ENCODE peak calls at places on chromosomes 7 and 10, in nine cellular contexts. One of them, this sample, is unnamed.

GRCh38 chr7:70887186-70887585 is 244.8 kb upstream of the GALNT17 start:
- DNase-seq in stomach: no peak
- DNase-seq in transverse colon: no peak
- DNase-seq in suprapubic skin: no peak
- DNase-seq in HepG2: no peak
- DNase-seq in sigmoid colon: no peak
- DNase-seq in A549: no peak
- DNase-seq in upper lobe of left lung: no peak
- DNase-seq in esophagus muscularis mucosa: no peak
- DNase-seq in this sample: no peak

GRCh38 chr10:91208645-91209044 is 11.8 kb upstream of the PCGF5 start:
- DNase-seq in HepG2: no peak
- DNase-seq in sigmoid colon: no peak
- DNase-seq in A549: peak
- DNase-seq in upper lobe of left lung: no peak
- DNase-seq in esophagus muscularis mucosa: no peak
- DNase-seq in stomach: no peak
- DNase-seq in suprapubic skin: no peak
- DNase-seq in transverse colon: no peak
- DNase-seq in this sample: no peak

GRCh38 chr10:88707429-88708110 is 1.5 kb downstream of the LIPK start:
- DNase-seq in esophagus muscularis mucosa: no peak
- DNase-seq in stomach: no peak
- DNase-seq in suprapubic skin: no peak
- DNase-seq in upper lobe of left lung: no peak
- DNase-seq in HepG2: no peak
- DNase-seq in sigmoid colon: no peak
- DNase-seq in A549: peak
- DNase-seq in transverse colon: no peak
- DNase-seq in this sample: no peak

GRCh38 chr10:4770766-4771553 is 55.0 kb upstream of the AKR1E2 start:
- DNase-seq in upper lobe of left lung: no peak
- DNase-seq in A549: peak
- DNase-seq in sigmoid colon: no peak
- DNase-seq in HepG2: peak
- DNase-seq in stomach: no peak
- DNase-seq in transverse colon: no peak
- DNase-seq in esophagus muscularis mucosa: no peak
- DNase-seq in suprapubic skin: no peak
- DNase-seq in this sample: no peak

GRCh38 chr7:92706563-92706962 is 116.4 kb upstream of the FAM133B start:
- DNase-seq in suprapubic skin: no peak
- DNase-seq in transverse colon: no peak
- DNase-seq in sigmoid colon: no peak
- DNase-seq in upper lobe of left lung: no peak
- DNase-seq in A549: no peak
- DNase-seq in HepG2: no peak
- DNase-seq in stomach: no peak
- DNase-seq in esophagus muscularis mucosa: no peak
- DNase-seq in this sample: no peak

GRCh38 chr10:42783181-42783549 is 570 bp downstream of the BMS1 start:
- DNase-seq in transverse colon: peak
- DNase-seq in sigmoid colon: no peak
- DNase-seq in A549: peak
- DNase-seq in esophagus muscularis mucosa: no peak
- DNase-seq in suprapubic skin: no peak
- DNase-seq in upper lobe of left lung: no peak
- DNase-seq in stomach: no peak
- DNase-seq in HepG2: peak
- DNase-seq in this sample: no peak

GRCh38 chr7:25720427-25720826 is 431.6 kb upstream of the NFE2L3 start:
- DNase-seq in suprapubic skin: no peak
- DNase-seq in sigmoid colon: no peak
- DNase-seq in esophagus muscularis mucosa: no peak
- DNase-seq in HepG2: no peak
- DNase-seq in upper lobe of left lung: no peak
- DNase-seq in transverse colon: no peak
- DNase-seq in stomach: no peak
- DNase-seq in A549: peak
- DNase-seq in this sample: no peak

GRCh38 chr10:132544744-132545658 is 7.4 kb downstream of the INPP5A start:
- DNase-seq in stomach: no peak
- DNase-seq in suprapubic skin: no peak
- DNase-seq in upper lobe of left lung: peak
- DNase-seq in A549: no peak
- DNase-seq in HepG2: no peak
- DNase-seq in sigmoid colon: peak
- DNase-seq in esophagus muscularis mucosa: no peak
- DNase-seq in transverse colon: no peak
- DNase-seq in this sample: no peak

GRCh38 chr10:27833792-27834191 is 88.2 kb upstream of the MKX start:
- DNase-seq in suprapubic skin: no peak
- DNase-seq in sigmoid colon: no peak
- DNase-seq in upper lobe of left lung: no peak
- DNase-seq in stomach: no peak
- DNase-seq in A549: no peak
- DNase-seq in transverse colon: no peak
- DNase-seq in esophagus muscularis mucosa: no peak
- DNase-seq in HepG2: no peak
- DNase-seq in this sample: no peak

GRCh38 chr10:14588084-14588937 is 186.4 kb downstream of the FAM107B start:
- DNase-seq in stomach: no peak
- DNase-seq in sigmoid colon: no peak
- DNase-seq in HepG2: peak
- DNase-seq in esophagus muscularis mucosa: no peak
- DNase-seq in A549: peak
- DNase-seq in transverse colon: no peak
- DNase-seq in suprapubic skin: no peak
- DNase-seq in upper lobe of left lung: no peak
- DNase-seq in this sample: no peak

GRCh38 chr10:18653112-18653511 is 1.7 kb upstream of the NSUN6 start:
- DNase-seq in transverse colon: no peak
- DNase-seq in suprapubic skin: no peak
- DNase-seq in sigmoid colon: no peak
- DNase-seq in upper lobe of left lung: no peak
- DNase-seq in esophagus muscularis mucosa: no peak
- DNase-seq in stomach: no peak
- DNase-seq in A549: no peak
- DNase-seq in HepG2: no peak
- DNase-seq in this sample: no peak

GRCh38 chr10:37812290-37812689 is 45.1 kb downstream of the ZNF248 start:
- DNase-seq in HepG2: peak
- DNase-seq in sigmoid colon: no peak
- DNase-seq in upper lobe of left lung: no peak
- DNase-seq in transverse colon: no peak
- DNase-seq in stomach: no peak
- DNase-seq in esophagus muscularis mucosa: no peak
- DNase-seq in A549: no peak
- DNase-seq in suprapubic skin: no peak
- DNase-seq in this sample: no peak

GRCh38 chr7:118183254-118183585 is 744 bp upstream of the LSM8 start:
- DNase-seq in upper lobe of left lung: no peak
- DNase-seq in HepG2: no peak
- DNase-seq in transverse colon: no peak
- DNase-seq in suprapubic skin: no peak
- DNase-seq in esophagus muscularis mucosa: no peak
- DNase-seq in sigmoid colon: no peak
- DNase-seq in stomach: no peak
- DNase-seq in A549: peak
- DNase-seq in this sample: no peak

GRCh38 chr7:38013246-38013645 is 92.8 kb downstream of the EPDR1 start:
- DNase-seq in upper lobe of left lung: no peak
- DNase-seq in transverse colon: no peak
- DNase-seq in suprapubic skin: no peak
- DNase-seq in sigmoid colon: no peak
- DNase-seq in HepG2: no peak
- DNase-seq in stomach: no peak
- DNase-seq in A549: no peak
- DNase-seq in esophagus muscularis mucosa: no peak
- DNase-seq in this sample: no peak

GRCh38 chr10:100978896-100979185 is 8.5 kb downstream of the MRPL43 start:
- DNase-seq in HepG2: no peak
- DNase-seq in suprapubic skin: peak
- DNase-seq in transverse colon: no peak
- DNase-seq in esophagus muscularis mucosa: no peak
- DNase-seq in sigmoid colon: peak
- DNase-seq in stomach: no peak
- DNase-seq in A549: no peak
- DNase-seq in upper lobe of left lung: no peak
- DNase-seq in this sample: no peak

GRCh38 chr10:73744690-73744994 is 470 bp downstream of the SEC24C start:
- DNase-seq in upper lobe of left lung: no peak
- DNase-seq in esophagus muscularis mucosa: peak
- DNase-seq in sigmoid colon: peak
- DNase-seq in A549: peak
- DNase-seq in transverse colon: peak
- DNase-seq in HepG2: peak
- DNase-seq in stomach: peak
- DNase-seq in suprapubic skin: no peak
- DNase-seq in this sample: peak

GRCh38 chr10:64977912-64978311 is 1456.7 kb downstream of the REEP3 start:
- DNase-seq in suprapubic skin: no peak
- DNase-seq in HepG2: no peak
- DNase-seq in sigmoid colon: no peak
- DNase-seq in transverse colon: no peak
- DNase-seq in upper lobe of left lung: no peak
- DNase-seq in stomach: no peak
- DNase-seq in esophagus muscularis mucosa: no peak
- DNase-seq in A549: no peak
- DNase-seq in this sample: no peak

GRCh38 chr7:40500209-40500608 is 365.4 kb downstream of the SUGCT start:
- DNase-seq in esophagus muscularis mucosa: no peak
- DNase-seq in stomach: no peak
- DNase-seq in sigmoid colon: no peak
- DNase-seq in HepG2: no peak
- DNase-seq in transverse colon: no peak
- DNase-seq in suprapubic skin: no peak
- DNase-seq in upper lobe of left lung: no peak
- DNase-seq in A549: no peak
- DNase-seq in this sample: no peak

GRCh38 chr10:111093741-111094380 is 17.0 kb downstream of the ADRA2A start:
- DNase-seq in HepG2: no peak
- DNase-seq in suprapubic skin: peak
- DNase-seq in stomach: no peak
- DNase-seq in upper lobe of left lung: no peak
- DNase-seq in A549: no peak
- DNase-seq in transverse colon: no peak
- DNase-seq in esophagus muscularis mucosa: no peak
- DNase-seq in sigmoid colon: no peak
- DNase-seq in this sample: no peak

GRCh38 chr7:1431226-1431625 is 28.0 kb downstream of the MICALL2 start:
- DNase-seq in transverse colon: no peak
- DNase-seq in suprapubic skin: no peak
- DNase-seq in sigmoid colon: no peak
- DNase-seq in esophagus muscularis mucosa: no peak
- DNase-seq in stomach: no peak
- DNase-seq in upper lobe of left lung: peak
- DNase-seq in A549: no peak
- DNase-seq in HepG2: no peak
- DNase-seq in this sample: no peak
- TF ChIP-seq EP300 in transverse colon: no peak
- TF ChIP-seq EP300 in suprapubic skin: no peak
- TF ChIP-seq EP300 in sigmoid colon: no peak
- TF ChIP-seq EP300 in esophagus muscularis mucosa: no peak
- TF ChIP-seq EP300 in stomach: no peak
- TF ChIP-seq EP300 in upper lobe of left lung: no peak
- TF ChIP-seq EP300 in A549: no peak
- TF ChIP-seq EP300 in HepG2: no peak
- TF ChIP-seq EP300 in this sample: no peak

DNA sequence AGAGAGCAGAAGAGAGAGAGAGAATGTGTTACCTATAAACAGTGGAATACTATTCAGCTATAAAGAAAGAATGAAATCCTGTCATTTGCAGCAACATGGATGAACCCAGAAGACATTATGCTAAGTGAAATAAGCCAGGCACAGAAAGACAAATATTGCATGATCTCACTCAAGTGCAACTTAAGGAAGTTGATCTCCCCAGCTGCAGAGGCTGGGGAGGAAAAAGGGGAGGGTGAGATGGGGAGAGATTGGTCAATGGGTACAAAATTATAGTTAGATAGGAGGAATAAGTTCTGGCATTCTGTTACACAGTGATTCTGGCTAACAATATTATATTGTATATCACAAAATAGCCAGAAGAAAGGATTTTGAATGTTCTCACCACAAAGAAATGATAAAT is 11.2 kb upstream of the JAZF1 start:
- DNase-seq in suprapubic skin: no peak
- DNase-seq in sigmoid colon: no peak
- DNase-seq in esophagus muscularis mucosa: no peak
- DNase-seq in transverse colon: no peak
- DNase-seq in A549: no peak
- DNase-seq in stomach: no peak
- DNase-seq in HepG2: no peak
- DNase-seq in upper lobe of left lung: no peak
- DNase-seq in this sample: no peak
- TF ChIP-seq CTCF in suprapubic skin: no peak
- TF ChIP-seq CTCF in sigmoid colon: no peak
- TF ChIP-seq CTCF in esophagus muscularis mucosa: no peak
- TF ChIP-seq CTCF in transverse colon: no peak
- TF ChIP-seq CTCF in A549: no peak
- TF ChIP-seq CTCF in stomach: no peak
- TF ChIP-seq CTCF in HepG2: no peak
- TF ChIP-seq CTCF in upper lobe of left lung: no peak
- TF ChIP-seq CTCF in this sample: no peak

DNA sequence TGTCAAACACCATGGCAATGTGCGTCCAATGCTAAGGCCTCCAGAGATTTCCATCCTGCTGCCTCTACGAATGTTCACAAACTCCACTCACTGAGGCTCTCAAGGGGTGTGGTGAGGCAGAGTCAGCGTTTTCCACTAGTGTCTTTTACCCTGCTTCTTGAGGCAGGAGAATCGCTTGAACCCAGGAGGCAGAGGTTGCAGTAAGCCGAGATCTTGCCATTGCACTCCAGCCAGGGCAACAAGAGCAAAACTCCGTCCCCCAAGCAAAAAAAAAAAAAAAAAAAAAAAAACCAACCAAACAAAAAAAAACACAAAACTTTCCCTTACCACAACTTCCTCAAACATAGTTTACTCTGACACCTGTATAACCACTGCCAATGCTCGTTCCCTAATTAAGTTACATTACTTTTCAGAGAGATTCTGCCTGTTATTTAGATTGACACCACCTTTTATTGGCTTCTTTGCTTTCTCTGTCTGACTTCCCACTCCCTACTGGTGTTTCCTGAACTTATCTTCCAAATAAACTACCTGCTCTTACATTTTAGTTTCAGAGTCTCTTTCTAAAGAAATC is 102.1 kb upstream of the ZNF746 start:
- DNase-seq in suprapubic skin: no peak
- DNase-seq in stomach: no peak
- DNase-seq in HepG2: no peak
- DNase-seq in A549: no peak
- DNase-seq in sigmoid colon: no peak
- DNase-seq in upper lobe of left lung: no peak
- DNase-seq in transverse colon: no peak
- DNase-seq in esophagus muscularis mucosa: no peak
- DNase-seq in this sample: no peak
- H3K4me3 ChIP-seq in suprapubic skin: no peak
- H3K4me3 ChIP-seq in stomach: no peak
- H3K4me3 ChIP-seq in HepG2: no peak
- H3K4me3 ChIP-seq in A549: no peak
- H3K4me3 ChIP-seq in sigmoid colon: no peak
- H3K4me3 ChIP-seq in upper lobe of left lung: no peak
- H3K4me3 ChIP-seq in transverse colon: no peak
- H3K4me3 ChIP-seq in esophagus muscularis mucosa: no peak
- H3K4me3 ChIP-seq in this sample: no peak

GRCh38 chr7:17939670-17940301 is 508 bp downstream of the SNX13 start:
- DNase-seq in HepG2: peak
- DNase-seq in stomach: peak
- DNase-seq in esophagus muscularis mucosa: no peak
- DNase-seq in upper lobe of left lung: peak
- DNase-seq in sigmoid colon: peak
- DNase-seq in transverse colon: peak
- DNase-seq in A549: peak
- DNase-seq in suprapubic skin: peak
- DNase-seq in this sample: no peak
- TF ChIP-seq EP300 in HepG2: no peak
- TF ChIP-seq EP300 in stomach: no peak
- TF ChIP-seq EP300 in esophagus muscularis mucosa: no peak
- TF ChIP-seq EP300 in upper lobe of left lung: no peak
- TF ChIP-seq EP300 in sigmoid colon: no peak
- TF ChIP-seq EP300 in transverse colon: no peak
- TF ChIP-seq EP300 in A549: no peak
- TF ChIP-seq EP300 in suprapubic skin: no peak
- TF ChIP-seq EP300 in this sample: no peak